ENCODE peak calls at places on chromosome 4, in nine cellular contexts. Y is H1, N is HCT116, P is stomach, V is suprapubic skin, A is breast epithelium, W is GM12878, E is sigmoid colon, F is GM12891. I is an unnamed sample.

GRCh38 chr4:55004831-55005230 is 120.6 kb downstream of the KDR start:
- DNase-seq in Y (no peak), N (no peak), P (no peak), V (no peak), A (no peak), W (no peak), E (no peak), F (no peak), I (no peak)

GRCh38 chr4:125801373-125801772 is 486.6 kb downstream of the FAT4 start:
- DNase-seq in Y (no peak), N (no peak), P (no peak), V (no peak), A (no peak), W (no peak), E (no peak), F (no peak), I (no peak)

GRCh38 chr4:156970501-156971167 is 965 bp downstream of the PDGFC start:
- DNase-seq in Y (peak), N (no peak), P (peak), V (peak), A (peak), W (no peak), E (peak), F (no peak), I (no peak)

GRCh38 chr4:37873383-37873782 is 17.5 kb upstream of the TBC1D1 start:
- DNase-seq in Y (no peak), N (no peak), P (no peak), V (no peak), A (no peak), W (no peak), E (no peak), F (no peak), I (no peak)

GRCh38 chr4:47577779-47578553 is 92.9 kb downstream of the ATP10D start:
- DNase-seq in Y (no peak), N (no peak), P (no peak), V (no peak), A (no peak), W (no peak), E (peak), F (no peak), I (no peak)

GRCh38 chr4:165367040-165367439 is 11.8 kb upstream of the CPE start:
- DNase-seq in Y (no peak), N (peak), P (peak), V (no peak), A (no peak), W (no peak), E (no peak), F (no peak), I (no peak)

GRCh38 chr4:148634476-148634875 is 192.3 kb upstream of the NR3C2 start:
- DNase-seq in Y (no peak), N (no peak), P (no peak), V (no peak), A (no peak), W (no peak), E (no peak), F (no peak), I (no peak)

GRCh38 chr4:133969202-133969873 is 232.3 kb downstream of the PABPC4L start:
- DNase-seq in Y (no peak), N (no peak), P (no peak), V (no peak), A (no peak), W (no peak), E (no peak), F (no peak), I (no peak)

GRCh38 chr4:8905236-8905772 is 33.7 kb upstream of the HMX1 start:
- DNase-seq in Y (no peak), N (no peak), P (no peak), V (peak), A (peak), W (no peak), E (peak), F (no peak), I (no peak)

GRCh38 chr4:168551945-168552695 is 55.3 kb downstream of the PALLD start:
- DNase-seq in Y (no peak), N (peak), P (no peak), V (no peak), A (no peak), W (no peak), E (no peak), F (no peak), I (no peak)

GRCh38 chr4:117134386-117134785 is 49.0 kb upstream of the TRAM1L1 start:
- DNase-seq in Y (no peak), N (peak), P (no peak), V (no peak), A (no peak), W (peak), E (no peak), F (no peak), I (no peak)

GRCh38 chr4:25621027-25621930 is 34.4 kb upstream of the SLC34A2 start:
- DNase-seq in Y (no peak), N (no peak), P (no peak), V (no peak), A (no peak), W (no peak), E (no peak), F (no peak), I (no peak)

GRCh38 chr4:128601992-128602695 is 207.4 kb upstream of the JADE1 start:
- DNase-seq in Y (peak), N (no peak), P (no peak), V (no peak), A (no peak), W (no peak), E (no peak), F (no peak), I (no peak)

GRCh38 chr4:72567821-72568620 is 1.0 kb downstream of the ADAMTS3 start:
- DNase-seq in Y (peak), N (no peak), P (peak), V (peak), A (peak), W (no peak), E (peak), F (peak), I (no peak)

GRCh38 chr4:56038763-56039162 is 90.0 kb downstream of the CEP135 start:
- DNase-seq in Y (no peak), N (no peak), P (no peak), V (no peak), A (no peak), W (no peak), E (no peak), F (no peak), I (no peak)

GRCh38 chr4:96315815-96316214 is 475.9 kb downstream of the PDHA2 start:
- DNase-seq in Y (no peak), N (no peak), P (no peak), V (no peak), A (no peak), W (no peak), E (no peak), F (no peak), I (no peak)

GRCh38 chr4:105619193-105619931 is 66.9 kb downstream of the ARHGEF38 start:
- DNase-seq in Y (no peak), N (no peak), P (peak), V (peak), A (peak), W (no peak), E (peak), F (no peak), I (no peak)

GRCh38 chr4:144399927-144400326 is 246.0 kb upstream of the HHIP start:
- DNase-seq in Y (no peak), N (peak), P (no peak), V (no peak), A (no peak), W (no peak), E (no peak), F (no peak), I (no peak)

GRCh38 chr4:154743683-154744340 is at the start of gene LRAT:
- DNase-seq in Y (peak), N (peak), P (peak), V (no peak), A (peak), W (no peak), E (peak), F (peak), I (no peak)

GRCh38 chr4:38531126-38531737 is 132.8 kb upstream of the KLF3 start:
- DNase-seq in Y (no peak), N (no peak), P (no peak), V (no peak), A (no peak), W (no peak), E (no peak), F (no peak), I (no peak)

GRCh38 chr4:147862043-147862692 is 130.3 kb downstream of the ARHGAP10 start:
- DNase-seq in Y (no peak), N (no peak), P (no peak), V (no peak), A (no peak), W (no peak), E (no peak), F (no peak), I (no peak)

GRCh38 chr4:140367738-140368137 is 5.7 kb upstream of the SCOC start:
- DNase-seq in Y (no peak), N (peak), P (no peak), V (no peak), A (no peak), W (no peak), E (no peak), F (no peak), I (no peak)

GRCh38 chr4:140372607-140373327 is 679 bp upstream of the SCOC start:
- DNase-seq in Y (no peak), N (peak), P (no peak), V (no peak), A (no peak), W (peak), E (no peak), F (peak), I (no peak)

GRCh38 chr4:140374130-140374477 is 658 bp downstream of the SCOC start:
- DNase-seq in Y (no peak), N (no peak), P (no peak), V (no peak), A (no peak), W (no peak), E (no peak), F (no peak), I (no peak)

GRCh38 chr4:140368686-140369085 is 4.8 kb upstream of the SCOC start:
- DNase-seq in Y (no peak), N (no peak), P (no peak), V (no peak), A (no peak), W (no peak), E (no peak), F (no peak), I (no peak)

GRCh38 chr4:140373328-140374129 is at the start of gene SCOC:
- DNase-seq in Y (peak), N (peak), P (peak), V (peak), A (peak), W (peak), E (peak), F (peak), I (peak)
- TF ChIP-seq POLR2A in Y (peak), N (peak), P (no peak), V (peak), A (peak), W (peak), E (peak), F (peak), I (no peak)

GRCh38 chr4:114043116-114043515 is 63.7 kb upstream of the ARSJ start:
- DNase-seq in Y (no peak), N (no peak), P (no peak), V (no peak), A (no peak), W (no peak), E (no peak), F (no peak), I (no peak)
- TF ChIP-seq POLR2AphosphoS5 in Y (no peak), N (no peak), P (no peak), V (no peak), A (no peak), W (no peak), E (no peak), F (no peak), I (no peak)

GRCh38 chr4:184896868-184897715 is 71.3 kb upstream of the ACSL1 start:
- DNase-seq in Y (no peak), N (no peak), P (no peak), V (no peak), A (no peak), W (no peak), E (no peak), F (no peak), I (no peak)
- TF ChIP-seq POLR2A in Y (no peak), N (no peak), P (no peak), V (no peak), A (no peak), W (no peak), E (no peak), F (no peak), I (no peak)

DNA sequence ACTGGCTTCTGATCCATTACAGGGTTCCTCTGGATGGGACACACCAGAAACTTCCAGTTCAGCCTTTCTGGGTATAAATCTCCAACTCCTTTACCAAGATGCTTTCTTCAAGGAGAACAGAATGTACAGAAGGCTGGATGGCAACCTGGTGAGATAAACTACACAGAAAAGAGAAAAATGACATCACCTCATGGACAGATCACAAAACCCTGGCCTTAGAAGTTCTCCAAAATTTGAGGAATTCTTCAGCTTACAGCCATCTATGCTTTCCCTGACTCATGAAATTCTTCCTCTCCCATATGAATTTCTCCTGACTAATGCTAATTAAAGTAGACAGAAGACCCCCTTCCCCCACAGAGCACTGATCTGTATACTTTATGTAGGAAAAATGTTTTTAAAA is 345.4 kb downstream of the STIM2 start:
- DNase-seq in Y (no peak), N (no peak), P (no peak), V (no peak), A (no peak), W (no peak), E (no peak), F (no peak), I (no peak)
- TF ChIP-seq POLR2AphosphoS5 in Y (no peak), N (no peak), P (no peak), V (no peak), A (no peak), W (no peak), E (no peak), F (no peak), I (no peak)

DNA sequence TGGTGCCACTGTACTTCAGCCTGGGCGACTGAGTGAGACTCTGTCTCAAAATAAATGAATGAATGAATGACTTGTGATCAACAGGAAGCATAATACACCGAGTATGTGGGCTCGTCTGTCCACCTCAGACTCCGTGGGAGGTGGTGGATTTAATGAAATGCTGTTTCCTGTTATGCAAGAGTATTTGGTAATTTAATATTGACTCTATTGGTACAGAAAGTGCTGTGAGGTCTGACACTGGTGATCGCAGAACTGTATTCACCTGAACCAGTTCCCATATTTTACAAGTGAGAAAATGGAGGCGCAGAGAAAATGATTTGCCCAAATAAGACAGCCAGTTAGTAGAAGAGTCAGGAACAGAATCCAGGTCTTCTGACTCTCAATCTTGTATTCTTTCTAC is 423.3 kb downstream of the RAPGEF2 start:
- DNase-seq in Y (no peak), N (no peak), P (no peak), V (no peak), A (no peak), W (no peak), E (no peak), F (no peak), I (no peak)
- TF ChIP-seq POLR2A in Y (no peak), N (no peak), P (no peak), V (no peak), A (no peak), W (no peak), E (no peak), F (no peak), I (no peak)

DNA sequence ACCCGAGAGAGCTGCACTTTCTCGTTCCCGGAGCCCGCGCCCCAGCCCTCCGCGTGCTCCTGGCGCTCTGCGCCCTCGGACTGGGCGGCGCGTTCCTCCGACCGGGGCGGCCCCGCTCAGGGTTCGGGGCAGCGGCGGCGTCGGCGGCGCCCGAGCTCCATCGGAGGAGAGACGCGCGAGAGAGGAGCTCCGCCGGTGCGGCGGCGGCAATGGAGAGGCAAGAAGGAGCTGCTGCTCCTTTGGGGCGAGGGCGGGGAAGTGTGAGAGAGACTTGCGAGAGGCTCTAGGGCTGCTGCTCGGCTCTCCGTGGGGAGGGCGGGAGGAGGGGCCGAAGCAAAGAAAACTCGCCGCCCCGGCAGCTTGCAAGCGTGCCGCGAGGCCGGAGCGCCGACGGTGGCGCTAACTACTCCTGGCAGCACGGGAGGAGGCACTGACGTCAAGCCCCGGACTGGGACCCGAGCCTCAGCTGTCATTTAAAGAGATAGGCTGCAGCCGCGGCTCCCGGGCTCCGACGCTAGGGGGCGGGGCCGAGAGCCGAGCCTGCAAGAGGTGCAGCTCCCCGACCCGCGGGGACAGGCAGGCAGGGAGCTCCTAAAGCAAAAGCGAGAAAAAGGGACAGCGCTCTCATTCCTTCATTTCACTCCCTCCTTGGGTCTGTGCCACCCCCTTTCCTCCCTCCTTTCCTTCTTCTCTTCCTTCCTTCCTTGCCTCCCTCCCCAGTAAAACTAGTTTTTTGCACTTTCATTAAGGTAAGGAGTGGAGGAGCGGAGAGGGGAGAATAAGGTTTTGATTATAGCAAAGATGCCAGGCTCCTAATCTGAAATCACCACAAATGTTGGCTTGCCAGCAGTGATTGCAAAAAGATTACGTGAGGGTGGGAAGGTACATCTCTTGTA is at the start of gene KCTD8:
- DNase-seq in Y (peak), N (no peak), P (peak), V (peak), A (peak), W (peak), E (peak), F (peak), I (no peak)
- TF ChIP-seq POLR2AphosphoS5 in Y (no peak), N (no peak), P (peak), V (no peak), A (no peak), W (no peak), E (peak), F (no peak), I (no peak)